ENCODE peak calls at places on chromosomes 6 and 20, in ten cellular contexts. One of them, this sample, is unnamed.

GRCh38 chr6:88402909-88403308 is 236.8 kb upstream of the CNR1 start:
- DNase-seq in mesothelial cell of epicardium: no peak
- DNase-seq in type B pancreatic cell: no peak
- DNase-seq in uterus: no peak
- DNase-seq in OCI-LY7: no peak
- DNase-seq in sigmoid colon: no peak
- DNase-seq in fibroblast of the aortic adventitia: no peak
- DNase-seq in bronchial epithelial cell: no peak
- DNase-seq in BJ: no peak
- DNase-seq in neural progenitor cell: no peak
- DNase-seq in this sample: no peak

GRCh38 chr20:54132612-54133433 is 41.0 kb downstream of the CYP24A1 start:
- DNase-seq in uterus: peak; percentile 29
- DNase-seq in mesothelial cell of epicardium: no peak
- DNase-seq in fibroblast of the aortic adventitia: peak; percentile 98
- DNase-seq in sigmoid colon: peak; percentile 72
- DNase-seq in BJ: peak; percentile 96
- DNase-seq in OCI-LY7: no peak
- DNase-seq in neural progenitor cell: peak; percentile 52
- DNase-seq in bronchial epithelial cell: peak; percentile 100
- DNase-seq in type B pancreatic cell: no peak
- DNase-seq in this sample: peak; percentile 97

GRCh38 chr6:3607599-3607998 is 143.9 kb downstream of the PXDC1 start:
- DNase-seq in bronchial epithelial cell: no peak
- DNase-seq in BJ: no peak
- DNase-seq in type B pancreatic cell: no peak
- DNase-seq in mesothelial cell of epicardium: peak; percentile 26
- DNase-seq in neural progenitor cell: no peak
- DNase-seq in fibroblast of the aortic adventitia: no peak
- DNase-seq in OCI-LY7: no peak
- DNase-seq in sigmoid colon: no peak
- DNase-seq in uterus: no peak
- DNase-seq in this sample: no peak

GRCh38 chr20:10079964-10080363 is 45.2 kb downstream of the ANKEF1 start:
- DNase-seq in fibroblast of the aortic adventitia: peak; percentile 82
- DNase-seq in sigmoid colon: no peak
- DNase-seq in uterus: no peak
- DNase-seq in OCI-LY7: no peak
- DNase-seq in type B pancreatic cell: no peak
- DNase-seq in BJ: peak; percentile 63
- DNase-seq in neural progenitor cell: no peak
- DNase-seq in mesothelial cell of epicardium: no peak
- DNase-seq in bronchial epithelial cell: peak; percentile 100
- DNase-seq in this sample: peak; percentile 89

GRCh38 chr6:137271245-137272183 is 52.3 kb upstream of the IFNGR1 start:
- DNase-seq in uterus: no peak
- DNase-seq in type B pancreatic cell: no peak
- DNase-seq in neural progenitor cell: peak; percentile 63
- DNase-seq in sigmoid colon: no peak
- DNase-seq in BJ: no peak
- DNase-seq in bronchial epithelial cell: peak; percentile 70
- DNase-seq in OCI-LY7: peak; percentile 66
- DNase-seq in fibroblast of the aortic adventitia: peak; percentile 76
- DNase-seq in mesothelial cell of epicardium: no peak
- DNase-seq in this sample: peak; percentile 31

GRCh38 chr6:149488815-149489214 is 4.0 kb upstream of the ZC3H12D start:
- DNase-seq in OCI-LY7: no peak
- DNase-seq in fibroblast of the aortic adventitia: no peak
- DNase-seq in neural progenitor cell: no peak
- DNase-seq in type B pancreatic cell: no peak
- DNase-seq in sigmoid colon: no peak
- DNase-seq in mesothelial cell of epicardium: no peak
- DNase-seq in BJ: no peak
- DNase-seq in bronchial epithelial cell: no peak
- DNase-seq in uterus: no peak
- DNase-seq in this sample: no peak

GRCh38 chr6:37794825-37795224 is 24.7 kb upstream of the ZFAND3 start:
- DNase-seq in neural progenitor cell: no peak
- DNase-seq in sigmoid colon: no peak
- DNase-seq in type B pancreatic cell: no peak
- DNase-seq in fibroblast of the aortic adventitia: peak; percentile 54
- DNase-seq in OCI-LY7: no peak
- DNase-seq in uterus: no peak
- DNase-seq in mesothelial cell of epicardium: no peak
- DNase-seq in bronchial epithelial cell: peak; percentile 59
- DNase-seq in BJ: no peak
- DNase-seq in this sample: no peak

GRCh38 chr6:125020385-125020784 is 58.1 kb downstream of the RNF217 start:
- DNase-seq in sigmoid colon: no peak
- DNase-seq in fibroblast of the aortic adventitia: peak; percentile 40
- DNase-seq in neural progenitor cell: no peak
- DNase-seq in bronchial epithelial cell: no peak
- DNase-seq in OCI-LY7: no peak
- DNase-seq in type B pancreatic cell: no peak
- DNase-seq in uterus: no peak
- DNase-seq in BJ: peak; percentile 72
- DNase-seq in mesothelial cell of epicardium: no peak
- DNase-seq in this sample: peak; percentile 49

GRCh38 chr6:106279179-106279578 is 46.4 kb downstream of the ATG5 start:
- DNase-seq in sigmoid colon: no peak
- DNase-seq in fibroblast of the aortic adventitia: peak; percentile 13
- DNase-seq in type B pancreatic cell: no peak
- DNase-seq in neural progenitor cell: no peak
- DNase-seq in BJ: no peak
- DNase-seq in mesothelial cell of epicardium: no peak
- DNase-seq in bronchial epithelial cell: no peak
- DNase-seq in OCI-LY7: no peak
- DNase-seq in uterus: no peak
- DNase-seq in this sample: no peak

GRCh38 chr20:1333462-1334369 is 4.8 kb upstream of the SDCBP2 start:
- DNase-seq in type B pancreatic cell: peak; percentile 50
- DNase-seq in OCI-LY7: no peak
- DNase-seq in fibroblast of the aortic adventitia: no peak
- DNase-seq in neural progenitor cell: no peak
- DNase-seq in bronchial epithelial cell: no peak
- DNase-seq in BJ: no peak
- DNase-seq in sigmoid colon: no peak
- DNase-seq in uterus: no peak
- DNase-seq in mesothelial cell of epicardium: peak; percentile 24
- DNase-seq in this sample: no peak

GRCh38 chr6:52574709-52575489 is 2.0 kb downstream of the TRAM2 start:
- DNase-seq in sigmoid colon: peak; percentile 73
- DNase-seq in uterus: peak; percentile 36
- DNase-seq in OCI-LY7: no peak
- DNase-seq in BJ: no peak
- DNase-seq in bronchial epithelial cell: no peak
- DNase-seq in neural progenitor cell: no peak
- DNase-seq in type B pancreatic cell: no peak
- DNase-seq in fibroblast of the aortic adventitia: peak; percentile 47
- DNase-seq in mesothelial cell of epicardium: no peak
- DNase-seq in this sample: no peak

GRCh38 chr6:81166770-81167169 is 585.7 kb downstream of the TENT5A start:
- DNase-seq in BJ: no peak
- DNase-seq in uterus: no peak
- DNase-seq in sigmoid colon: no peak
- DNase-seq in OCI-LY7: no peak
- DNase-seq in type B pancreatic cell: no peak
- DNase-seq in bronchial epithelial cell: no peak
- DNase-seq in mesothelial cell of epicardium: no peak
- DNase-seq in fibroblast of the aortic adventitia: peak; percentile 69
- DNase-seq in neural progenitor cell: no peak
- DNase-seq in this sample: no peak

GRCh38 chr6:107118976-107119375 is 3.7 kb upstream of the BEND3 start:
- DNase-seq in uterus: no peak
- DNase-seq in fibroblast of the aortic adventitia: no peak
- DNase-seq in OCI-LY7: peak; percentile 87
- DNase-seq in sigmoid colon: no peak
- DNase-seq in neural progenitor cell: no peak
- DNase-seq in BJ: no peak
- DNase-seq in type B pancreatic cell: no peak
- DNase-seq in bronchial epithelial cell: peak; percentile 9
- DNase-seq in mesothelial cell of epicardium: no peak
- DNase-seq in this sample: no peak

DNA sequence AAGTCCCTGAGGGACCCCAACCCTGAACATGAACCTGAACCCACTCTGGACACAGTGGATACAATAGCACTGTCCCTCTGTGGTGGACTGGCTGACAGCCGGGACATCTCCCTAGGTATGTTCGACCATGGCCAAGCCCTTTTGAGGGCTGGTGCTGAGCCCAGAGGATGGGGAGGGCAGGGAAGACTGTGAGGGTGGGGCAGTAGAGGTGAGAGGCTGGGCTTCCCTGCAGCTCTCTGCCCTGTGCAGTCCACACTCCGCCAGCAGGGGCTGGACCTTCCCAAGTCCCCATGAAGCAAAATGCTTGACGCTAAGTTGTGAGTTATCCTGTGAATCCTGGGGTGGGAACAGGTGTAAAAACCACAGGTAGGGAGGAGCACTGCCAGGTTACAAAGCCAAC is 11.5 kb downstream of the LPIN3 start:
- DNase-seq in sigmoid colon: no peak
- DNase-seq in bronchial epithelial cell: no peak
- DNase-seq in fibroblast of the aortic adventitia: no peak
- DNase-seq in OCI-LY7: no peak
- DNase-seq in BJ: no peak
- DNase-seq in neural progenitor cell: peak; percentile 24
- DNase-seq in uterus: no peak
- DNase-seq in type B pancreatic cell: no peak
- DNase-seq in mesothelial cell of epicardium: no peak
- DNase-seq in this sample: no peak
- TF ChIP-seq CTCF in sigmoid colon: no peak
- TF ChIP-seq CTCF in bronchial epithelial cell: peak; percentile 2
- TF ChIP-seq CTCF in fibroblast of the aortic adventitia: no peak
- TF ChIP-seq CTCF in OCI-LY7: no peak
- TF ChIP-seq CTCF in BJ: peak; percentile 22
- TF ChIP-seq CTCF in neural progenitor cell: peak; percentile 23
- TF ChIP-seq CTCF in uterus: no peak
- TF ChIP-seq CTCF in type B pancreatic cell: peak; percentile 48
- TF ChIP-seq CTCF in mesothelial cell of epicardium: no peak
- TF ChIP-seq CTCF in this sample: no peak

GRCh38 chr6:93036835-93037234 is 382.5 kb downstream of the EPHA7 start:
- DNase-seq in fibroblast of the aortic adventitia: peak; percentile 5
- DNase-seq in neural progenitor cell: peak; percentile 43
- DNase-seq in type B pancreatic cell: no peak
- DNase-seq in BJ: no peak
- DNase-seq in sigmoid colon: no peak
- DNase-seq in bronchial epithelial cell: peak; percentile 29
- DNase-seq in mesothelial cell of epicardium: no peak
- DNase-seq in uterus: no peak
- DNase-seq in OCI-LY7: peak; percentile 32
- DNase-seq in this sample: no peak
- TF ChIP-seq CTCF in fibroblast of the aortic adventitia: peak; percentile 12
- TF ChIP-seq CTCF in neural progenitor cell: peak; percentile 64
- TF ChIP-seq CTCF in type B pancreatic cell: peak; percentile 59
- TF ChIP-seq CTCF in BJ: no peak
- TF ChIP-seq CTCF in sigmoid colon: no peak
- TF ChIP-seq CTCF in bronchial epithelial cell: peak; percentile 21
- TF ChIP-seq CTCF in mesothelial cell of epicardium: no peak
- TF ChIP-seq CTCF in uterus: no peak
- TF ChIP-seq CTCF in OCI-LY7: peak; percentile 74
- TF ChIP-seq CTCF in this sample: no peak

GRCh38 chr6:170522565-170523183 is 30.4 kb downstream of the PSMB1 start:
- DNase-seq in mesothelial cell of epicardium: no peak
- DNase-seq in fibroblast of the aortic adventitia: peak; percentile 4
- DNase-seq in bronchial epithelial cell: peak; percentile 10
- DNase-seq in type B pancreatic cell: no peak
- DNase-seq in BJ: no peak
- DNase-seq in sigmoid colon: no peak
- DNase-seq in uterus: no peak
- DNase-seq in OCI-LY7: no peak
- DNase-seq in neural progenitor cell: peak; percentile 81
- DNase-seq in this sample: no peak
- TF ChIP-seq CTCF in mesothelial cell of epicardium: no peak
- TF ChIP-seq CTCF in fibroblast of the aortic adventitia: no peak
- TF ChIP-seq CTCF in bronchial epithelial cell: peak; percentile 50
- TF ChIP-seq CTCF in type B pancreatic cell: peak; percentile 66
- TF ChIP-seq CTCF in BJ: peak; percentile 42
- TF ChIP-seq CTCF in sigmoid colon: no peak
- TF ChIP-seq CTCF in uterus: no peak
- TF ChIP-seq CTCF in OCI-LY7: peak; percentile 22
- TF ChIP-seq CTCF in neural progenitor cell: peak; percentile 70
- TF ChIP-seq CTCF in this sample: peak; percentile 19

DNA sequence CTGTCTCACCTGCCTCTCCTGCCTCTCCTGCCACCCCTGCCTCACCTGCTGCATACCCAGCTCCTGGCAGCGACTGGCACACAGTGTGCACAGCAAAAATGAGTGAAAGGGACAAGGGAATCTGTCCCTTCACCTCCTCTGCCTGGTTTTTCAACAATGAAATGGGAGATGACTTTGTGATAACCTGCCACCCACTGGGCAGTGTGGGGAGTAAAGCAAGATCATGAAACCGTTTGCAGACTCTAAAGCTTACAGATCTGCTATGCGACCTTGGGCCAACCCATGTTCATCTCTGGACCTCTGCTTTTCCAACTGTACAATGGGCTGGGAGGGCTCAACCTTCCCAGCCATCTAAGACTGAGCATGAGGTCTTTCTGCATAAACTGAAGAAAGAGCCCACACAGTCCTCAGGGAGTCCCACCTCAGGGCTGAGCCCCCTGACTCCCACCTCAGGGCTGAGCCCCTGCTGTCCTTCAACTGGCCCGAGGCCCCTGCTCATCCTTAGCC is 81.1 kb downstream of the RIPOR3 start:
- DNase-seq in OCI-LY7: peak; percentile 36
- DNase-seq in type B pancreatic cell: no peak
- DNase-seq in BJ: no peak
- DNase-seq in neural progenitor cell: no peak
- DNase-seq in sigmoid colon: no peak
- DNase-seq in fibroblast of the aortic adventitia: no peak
- DNase-seq in bronchial epithelial cell: no peak
- DNase-seq in uterus: no peak
- DNase-seq in mesothelial cell of epicardium: no peak
- DNase-seq in this sample: no peak
- TF ChIP-seq CTCF in OCI-LY7: peak; percentile 54
- TF ChIP-seq CTCF in type B pancreatic cell: no peak
- TF ChIP-seq CTCF in BJ: peak; percentile 6
- TF ChIP-seq CTCF in neural progenitor cell: no peak
- TF ChIP-seq CTCF in sigmoid colon: no peak
- TF ChIP-seq CTCF in fibroblast of the aortic adventitia: no peak
- TF ChIP-seq CTCF in bronchial epithelial cell: peak; percentile 8
- TF ChIP-seq CTCF in uterus: no peak
- TF ChIP-seq CTCF in mesothelial cell of epicardium: no peak
- TF ChIP-seq CTCF in this sample: no peak

GRCh38 chr20:18176318-18176785 is 38.7 kb downstream of the KAT14 start:
- DNase-seq in type B pancreatic cell: no peak
- DNase-seq in neural progenitor cell: peak; percentile 39
- DNase-seq in BJ: no peak
- DNase-seq in uterus: no peak
- DNase-seq in OCI-LY7: no peak
- DNase-seq in sigmoid colon: no peak
- DNase-seq in fibroblast of the aortic adventitia: no peak
- DNase-seq in bronchial epithelial cell: no peak
- DNase-seq in mesothelial cell of epicardium: no peak
- DNase-seq in this sample: no peak
- TF ChIP-seq CTCF in type B pancreatic cell: no peak
- TF ChIP-seq CTCF in neural progenitor cell: peak; percentile 22
- TF ChIP-seq CTCF in BJ: no peak
- TF ChIP-seq CTCF in uterus: no peak
- TF ChIP-seq CTCF in OCI-LY7: no peak
- TF ChIP-seq CTCF in sigmoid colon: no peak
- TF ChIP-seq CTCF in fibroblast of the aortic adventitia: no peak
- TF ChIP-seq CTCF in bronchial epithelial cell: no peak
- TF ChIP-seq CTCF in mesothelial cell of epicardium: no peak
- TF ChIP-seq CTCF in this sample: no peak

GRCh38 chr6:19454999-19455392 is 382.2 kb upstream of the ID4 start:
- DNase-seq in fibroblast of the aortic adventitia: no peak
- DNase-seq in type B pancreatic cell: no peak
- DNase-seq in mesothelial cell of epicardium: no peak
- DNase-seq in BJ: no peak
- DNase-seq in bronchial epithelial cell: no peak
- DNase-seq in uterus: no peak
- DNase-seq in OCI-LY7: no peak
- DNase-seq in sigmoid colon: no peak
- DNase-seq in neural progenitor cell: no peak
- DNase-seq in this sample: no peak
- TF ChIP-seq CTCF in fibroblast of the aortic adventitia: no peak
- TF ChIP-seq CTCF in type B pancreatic cell: no peak
- TF ChIP-seq CTCF in mesothelial cell of epicardium: no peak
- TF ChIP-seq CTCF in BJ: no peak
- TF ChIP-seq CTCF in bronchial epithelial cell: no peak
- TF ChIP-seq CTCF in uterus: no peak
- TF ChIP-seq CTCF in OCI-LY7: no peak
- TF ChIP-seq CTCF in sigmoid colon: no peak
- TF ChIP-seq CTCF in neural progenitor cell: no peak
- TF ChIP-seq CTCF in this sample: no peak